ENCODE peak calls at places on chromosomes 7 and 10, in nine cellular contexts. P is posterior cingulate gyrus; W is fibroblast of lung; C is D721Med; A is naive B cell; L is activated CD8-positive, alpha-beta memory T cell treated with anti-CD3 and anti-CD28 coated beads, Interleukin-2, amount 50 U/mL, for 4 hours; S is fibroblast of gingiva; G is tibial nerve; I is aorta. O is an unnamed sample.

GRCh38 chr10:126384269-126384873 is 3.9 kb downstream of the ADAM12 start:
- DNase-seq in C (no peak), W (peak), A (no peak), I (no peak), P (no peak), S (no peak), L (no peak), G (no peak), O (no peak)

GRCh38 chr7:47420117-47420780 is 161.7 kb downstream of the TNS3 start:
- DNase-seq in C (no peak), L (no peak), W (no peak), P (no peak), I (no peak), S (peak), A (no peak), G (no peak), O (no peak)

GRCh38 chr10:88661018-88661417 is 3.2 kb upstream of the LIPF start:
- DNase-seq in P (no peak), L (no peak), W (no peak), C (no peak), I (no peak), A (no peak), G (no peak), S (no peak), O (no peak)

GRCh38 chr7:157540606-157541294 is 203.9 kb downstream of the DNAJB6 start:
- DNase-seq in A (no peak), C (no peak), P (peak), S (no peak), W (no peak), L (peak), G (no peak), I (peak), O (peak)

GRCh38 chr7:21754963-21755362 is 190.7 kb downstream of the CDCA7L start:
- DNase-seq in S (no peak), I (no peak), P (no peak), L (no peak), G (no peak), A (no peak), C (no peak), W (no peak), O (no peak)

GRCh38 chr7:120991570-120991969 is 3.1 kb downstream of the CPED1 start:
- DNase-seq in I (no peak), P (no peak), W (peak), L (no peak), C (no peak), A (no peak), S (peak), G (no peak), O (no peak)

GRCh38 chr10:69662901-69663300 is 32.9 kb downstream of the FAM241B start:
- DNase-seq in W (no peak), L (no peak), A (no peak), G (no peak), S (no peak), I (no peak), C (no peak), P (peak), O (no peak)

GRCh38 chr7:112045222-112045621 is 161.0 kb downstream of the DOCK4 start:
- DNase-seq in G (no peak), C (no peak), P (no peak), W (no peak), L (no peak), S (no peak), A (no peak), I (no peak), O (no peak)

GRCh38 chr7:128827971-128828711 is 2.1 kb upstream of the FLNC start:
- DNase-seq in I (peak), S (peak), P (peak), L (no peak), G (no peak), A (no peak), C (no peak), W (peak), O (no peak)

GRCh38 chr7:40299097-40299496 is 164.3 kb downstream of the SUGCT start:
- DNase-seq in I (no peak), C (no peak), A (no peak), L (no peak), G (no peak), W (peak), S (peak), P (no peak), O (no peak)

GRCh38 chr7:115477193-115477651 is 553.3 kb downstream of the TFEC start:
- DNase-seq in P (peak), S (peak), A (no peak), L (no peak), W (peak), C (no peak), G (no peak), I (peak), O (no peak)

GRCh38 chr10:79392506-79393176 is 45.4 kb downstream of the PPIF start:
- DNase-seq in P (peak), A (no peak), L (no peak), G (no peak), I (no peak), S (no peak), C (peak), W (no peak), O (no peak)

GRCh38 chr10:983951-984705 is 4.1 kb upstream of the GTPBP4 start:
- DNase-seq in A (no peak), I (no peak), P (no peak), W (no peak), L (no peak), S (no peak), G (no peak), C (no peak), O (no peak)

GRCh38 chr7:36916116-36916515 is 191.8 kb upstream of the AOAH start:
- DNase-seq in G (no peak), C (no peak), I (no peak), A (no peak), S (no peak), W (no peak), P (no peak), L (no peak), O (no peak)

GRCh38 chr10:104766341-104766740 is 125.3 kb downstream of the SORCS3 start:
- DNase-seq in I (no peak), P (no peak), A (no peak), G (no peak), C (no peak), S (no peak), W (no peak), L (no peak), O (no peak)

GRCh38 chr10:93826355-93826754 is 67.4 kb upstream of the SLC35G1 start:
- DNase-seq in I (no peak), L (no peak), G (no peak), A (no peak), P (no peak), C (no peak), W (no peak), S (no peak), O (no peak)

GRCh38 chr10:86252573-86252972 is 114.0 kb downstream of the GRID1 start:
- DNase-seq in L (no peak), W (no peak), S (no peak), C (no peak), G (no peak), P (no peak), A (no peak), I (no peak), O (no peak)

GRCh38 chr10:6499974-6500373 is 80.1 kb downstream of the PRKCQ start:
- DNase-seq in G (no peak), P (no peak), S (no peak), L (no peak), C (no peak), A (no peak), W (no peak), I (no peak), O (no peak)

GRCh38 chr10:133307776-133308430 is 769 bp downstream of the TUBGCP2 start:
- DNase-seq in A (peak), L (peak), P (peak), C (no peak), S (peak), I (peak), G (peak), W (peak), O (peak)

GRCh38 chr10:13162013-13162364 is 631 bp downstream of the MCM10 start:
- DNase-seq in C (no peak), P (no peak), S (no peak), L (no peak), A (no peak), I (no peak), G (no peak), W (no peak), O (no peak)

GRCh38 chr7:83695126-83695960 is 46.4 kb upstream of the SEMA3E start:
- DNase-seq in I (no peak), P (no peak), G (no peak), C (no peak), W (no peak), L (no peak), S (no peak), A (no peak), O (no peak)

GRCh38 chr10:29266641-29267040 is 22.2 kb upstream of the LYZL1 start:
- DNase-seq in P (peak), W (no peak), S (peak), C (no peak), I (no peak), A (no peak), G (no peak), L (no peak), O (no peak)

GRCh38 chr10:118349235-118349634 is 7.1 kb upstream of the FAM204A start:
- DNase-seq in P (no peak), G (no peak), L (no peak), C (no peak), I (no peak), S (no peak), W (no peak), A (no peak), O (no peak)

GRCh38 chr7:129958643-129959479 is 6.1 kb upstream of the UBE2H start:
- DNase-seq in L (no peak), W (peak), A (no peak), C (no peak), P (peak), G (no peak), S (peak), I (peak), O (peak)

O was measured in CD14-positive monocyte.